ENCODE peak calls at places on chromosome 2, in ten cellular contexts. W is central memory CD4-positive, alpha-beta T cell; G is cardiac septum; B is HuH-7.5; P is neural crest cell; U is activated T-cell treated with anti-CD3 and anti-CD28 coated beads for 4 hours; D is HEK293T; Y is effector CD4-positive, alpha-beta T cell; R is stimulated activated CD4-positive, alpha-beta T cell treated with anti-CD3 and anti-CD28 coated beads, Interleukin-1b, Interleukin-23, amount 100 ng/mL, for 24 hours; C is left cardiac atrium. A is an unnamed sample.

GRCh38 chr2:28068098-28068497 is 177.6 kb downstream of the BABAM2 start:
- DNase-seq in U (no peak), D (peak; percentile 14), G (no peak), P (no peak), B (no peak), R (no peak), Y (no peak), W (no peak), C (no peak), A (no peak)

GRCh38 chr2:71801969-71802368 is 345.7 kb downstream of the CYP26B1 start:
- DNase-seq in B (no peak), D (peak; percentile 40), U (no peak), W (no peak), R (no peak), G (no peak), P (peak; percentile 20), Y (no peak), C (peak; percentile 75), A (peak; percentile 86)

GRCh38 chr2:587371-587960 is 89.7 kb downstream of the TMEM18 start:
- DNase-seq in G (no peak), U (no peak), B (no peak), C (no peak), Y (no peak), D (no peak), W (no peak), R (no peak), P (no peak), A (no peak)

GRCh38 chr2:64760131-64760530 is 106.4 kb upstream of the SERTAD2 start:
- DNase-seq in D (no peak), G (no peak), P (no peak), B (no peak), C (no peak), U (no peak), W (no peak), R (no peak), Y (no peak), A (no peak)

GRCh38 chr2:209189893-209190292 is 234.0 kb upstream of the MAP2 start:
- DNase-seq in W (no peak), U (no peak), B (no peak), C (no peak), G (no peak), D (no peak), Y (no peak), P (no peak), R (no peak), A (no peak)

GRCh38 chr2:160411167-160411566 is 82.4 kb downstream of the RBMS1 start:
- DNase-seq in G (no peak), U (no peak), R (no peak), B (no peak), P (no peak), W (no peak), Y (no peak), D (no peak), C (no peak), A (peak; percentile 60)

GRCh38 chr2:96888082-96889011 is 18.5 kb upstream of the SEMA4C start:
- DNase-seq in W (no peak), C (no peak), U (no peak), P (no peak), D (no peak), B (no peak), R (no peak), G (no peak), Y (no peak), A (no peak)

GRCh38 chr2:118696786-118697465 is 150.5 kb downstream of the EN1 start:
- DNase-seq in B (no peak), P (no peak), C (no peak), Y (no peak), G (no peak), U (no peak), D (no peak), R (no peak), W (no peak), A (no peak)

GRCh38 chr2:56624181-56624580 is 440.4 kb downstream of the CCDC85A start:
- DNase-seq in W (no peak), P (no peak), R (no peak), G (no peak), U (no peak), C (no peak), D (no peak), Y (no peak), B (no peak), A (no peak)

GRCh38 chr2:47058061-47058931 is 96.8 kb downstream of the STPG4 start:
- DNase-seq in P (no peak), G (no peak), R (no peak), U (no peak), D (no peak), B (no peak), C (no peak), Y (no peak), W (no peak), A (peak; percentile 91)

GRCh38 chr2:44016282-44016681 is 20.5 kb upstream of the LRPPRC start:
- DNase-seq in C (peak; percentile 35), U (no peak), P (peak; percentile 68), Y (no peak), W (no peak), D (peak; percentile 45), B (no peak), R (no peak), G (no peak), A (peak; percentile 86)

GRCh38 chr2:165406053-165406628 is 63.4 kb upstream of the CSRNP3 start:
- DNase-seq in C (no peak), G (no peak), W (no peak), R (no peak), B (no peak), P (peak; percentile 10), U (no peak), Y (no peak), D (peak; percentile 17), A (no peak)

GRCh38 chr2:47422560-47422959 is 19.6 kb downstream of the MSH2 start:
- DNase-seq in P (no peak), G (no peak), D (no peak), R (no peak), U (no peak), Y (no peak), B (no peak), C (no peak), W (no peak), A (no peak)

GRCh38 chr2:68951899-68952298 is 794 bp downstream of the GKN2 start:
- DNase-seq in Y (no peak), R (no peak), G (no peak), P (no peak), W (no peak), U (no peak), D (no peak), C (no peak), B (no peak), A (peak; percentile 15)

GRCh38 chr2:40760071-40760666 is 308.3 kb upstream of the SLC8A1 start:
- DNase-seq in C (no peak), W (no peak), Y (no peak), D (peak; percentile 57), U (no peak), B (peak; percentile 2), G (no peak), R (no peak), P (no peak), A (peak; percentile 57)

GRCh38 chr2:171568085-171568484 is 45.8 kb downstream of the CYBRD1 start:
- DNase-seq in Y (no peak), R (no peak), P (no peak), G (no peak), C (no peak), B (no peak), W (no peak), U (no peak), D (no peak), A (no peak)

GRCh38 chr2:234406085-234406484 is 90.8 kb downstream of the ARL4C start:
- DNase-seq in Y (no peak), U (no peak), R (no peak), C (no peak), G (no peak), B (no peak), D (no peak), P (no peak), W (no peak), A (no peak)

GRCh38 chr2:27884546-27884945 is 5.6 kb downstream of the RBKS start:
- DNase-seq in P (no peak), C (no peak), B (no peak), R (no peak), U (no peak), G (no peak), D (no peak), W (no peak), Y (no peak), A (no peak)

GRCh38 chr2:179917272-179917671 is 55.9 kb upstream of the ZNF385B start:
- DNase-seq in Y (no peak), W (no peak), R (no peak), G (no peak), C (no peak), B (no peak), D (no peak), U (no peak), P (no peak), A (peak; percentile 61)

GRCh38 chr2:100396483-100396882 is 21.0 kb downstream of the CHST10 start:
- DNase-seq in B (no peak), G (no peak), D (no peak), W (no peak), R (no peak), P (no peak), Y (no peak), U (no peak), C (no peak), A (no peak)

GRCh38 chr2:25207078-25207545 is 38.7 kb upstream of the POMC start:
- DNase-seq in B (no peak), U (no peak), R (no peak), Y (no peak), D (no peak), C (no peak), W (no peak), G (no peak), P (no peak), A (no peak)

GRCh38 chr2:10132596-10132995 is 10.1 kb downstream of the RRM2 start:
- DNase-seq in C (no peak), W (no peak), U (no peak), Y (no peak), P (no peak), B (no peak), R (no peak), D (no peak), G (no peak), A (no peak)

GRCh38 chr2:3662239-3662638 is 4.2 kb downstream of the ALLC start:
- DNase-seq in D (no peak), U (no peak), Y (no peak), R (no peak), C (no peak), B (no peak), W (no peak), P (no peak), G (no peak), A (no peak)

GRCh38 chr2:196481323-196481695 is 158.2 kb upstream of the CCDC150 start:
- DNase-seq in P (no peak), R (no peak), B (no peak), W (no peak), C (no peak), U (no peak), G (no peak), D (no peak), Y (no peak), A (peak; percentile 48)

GRCh38 chr2:20065885-20066602 is 14.6 kb upstream of the LAPTM4A start:
- DNase-seq in Y (no peak), W (no peak), C (peak; percentile 68), R (no peak), U (no peak), D (no peak), B (no peak), G (no peak), P (no peak), A (peak; percentile 74)

GRCh38 chr2:73163522-73164367 is 38.6 kb upstream of the NOTO start:
- DNase-seq in R (peak; percentile 28), D (peak; percentile 87), C (peak; percentile 64), Y (peak; percentile 44), U (peak; percentile 59), B (peak; percentile 76), W (peak; percentile 54), G (no peak), P (peak; percentile 80), A (peak; percentile 77)

GRCh38 chr2:154706660-154707059 is 8.2 kb downstream of the KCNJ3 start:
- DNase-seq in Y (no peak), R (no peak), G (no peak), C (no peak), W (no peak), U (no peak), P (no peak), B (no peak), D (no peak), A (no peak)

GRCh38 chr2:236180831-236181453 is 12.8 kb upstream of the GBX2 start:
- DNase-seq in B (peak; percentile 86), Y (no peak), W (no peak), C (peak; percentile 58), P (peak; percentile 80), R (no peak), D (peak; percentile 61), U (no peak), G (no peak), A (peak; percentile 78)